ENCODE peak calls at places on chromosomes 13 and 19, in eight cellular contexts. X is myocyte; E is stimulated activated naive CD8-positive, alpha-beta T cell treated with anti-CD3 and anti-CD28 coated beads, Interleukin-15, Interleukin-2, amounts not matched to agents 100 U/mL and 50 U/mL, for 24 hours; K is neuronal stem cell; A is left cardiac atrium; Z is thoracic aorta; P is HL-60; L is endothelial cell. Q is an unnamed sample.

GRCh38 chr13:27110056-27110746 is 61.4 kb downstream of the USP12 start:
- DNase-seq in L (no peak), K (no peak), A (no peak), X (no peak), Z (no peak), E (no peak), P (no peak), Q (no peak)

GRCh38 chr13:76027131-76027530 is 391.0 kb downstream of the LMO7 start:
- DNase-seq in K (no peak), L (no peak), Z (no peak), E (no peak), X (no peak), A (no peak), P (no peak), Q (no peak)

GRCh38 chr19:19805480-19805879 is 16.1 kb downstream of the ZNF506 start:
- DNase-seq in K (no peak), X (no peak), L (no peak), A (no peak), E (no peak), Z (no peak), P (no peak), Q (no peak)

GRCh38 chr13:40981361-40981760 is 37.8 kb downstream of the ELF1 start:
- DNase-seq in P (peak; percentile 86), X (no peak), K (no peak), L (no peak), Z (no peak), E (no peak), A (no peak), Q (no peak)

GRCh38 chr19:55212447-55212846 is 3.1 kb upstream of the PTPRH start:
- DNase-seq in Z (no peak), X (no peak), E (peak; percentile 66), P (no peak), A (no peak), K (no peak), L (no peak), Q (peak; percentile 48)

GRCh38 chr13:76884167-76884566 is 2.0 kb downstream of the KCTD12 start:
- DNase-seq in Z (no peak), X (peak; percentile 76), K (no peak), P (no peak), A (peak; percentile 47), E (peak; percentile 6), L (peak; percentile 15), Q (peak; percentile 2)

GRCh38 chr19:45455707-45456499 is 11.9 kb upstream of the FOSB start:
- DNase-seq in X (peak; percentile 99), Z (peak; percentile 92), A (peak; percentile 92), L (peak; percentile 56), K (no peak), P (peak; percentile 96), E (peak; percentile 82), Q (peak; percentile 99)

GRCh38 chr19:7257148-7258041 is 36.8 kb downstream of the INSR start:
- DNase-seq in L (no peak), P (no peak), Z (peak; percentile 4), K (no peak), A (peak; percentile 42), E (no peak), X (no peak), Q (peak; percentile 35)

GRCh38 chr19:18046066-18046718 is 38.2 kb downstream of the ARRDC2 start:
- DNase-seq in A (peak; percentile 36), X (peak; percentile 71), Z (no peak), K (no peak), E (peak; percentile 39), P (no peak), L (no peak), Q (peak; percentile 61)